ENCODE peak calls at places on chromosomes 5 and 9, in four cellular contexts. K is AG09309, L is HS-5, E is left ventricle myocardium superior. V is an unnamed sample.

GRCh38 chr9:70427161-70427945 is 12.9 kb upstream of the KLF9 start:
- DNase-seq in K (no peak), L (no peak), E (no peak), V (no peak)

GRCh38 chr9:126299706-126300276 is 26.8 kb upstream of the MVB12B start:
- DNase-seq in K (no peak), E (no peak), L (no peak), V (no peak)

GRCh38 chr9:128722380-128723351 is 1.3 kb downstream of the ZDHHC12 start:
- DNase-seq in E (no peak), K (no peak), L (no peak), V (no peak)

GRCh38 chr5:134046801-134047707 is 42.3 kb upstream of the VDAC1 start:
- DNase-seq in E (no peak), K (no peak), L (no peak), V (no peak)

GRCh38 chr9:94867281-94867841 is 140.9 kb downstream of the AOPEP start:
- DNase-seq in E (peak), K (peak), L (peak), V (peak)

GRCh38 chr5:56310711-56311204 is 77.6 kb upstream of the ANKRD55 start:
- DNase-seq in K (no peak), E (no peak), L (no peak), V (no peak)

GRCh38 chr9:71692337-71692736 is 76.0 kb downstream of the CEMIP2 start:
- DNase-seq in K (no peak), L (no peak), E (no peak), V (no peak)

GRCh38 chr5:159053216-159053615 is 46.5 kb downstream of the EBF1 start:
- DNase-seq in L (no peak), K (no peak), E (no peak), V (no peak)

GRCh38 chr9:121992571-121993212 is 100.4 kb downstream of the TTLL11 start:
- DNase-seq in E (peak), K (peak), L (peak), V (peak)

GRCh38 chr9:91571036-91571435 is 147.4 kb upstream of the NFIL3 start:
- DNase-seq in E (no peak), K (no peak), L (no peak), V (no peak)

GRCh38 chr5:172185096-172185461 is 2.9 kb downstream of the STK10 start:
- DNase-seq in L (no peak), K (no peak), E (no peak), V (no peak)

GRCh38 chr5:88613051-88613450 is 269.9 kb downstream of the MEF2C start:
- DNase-seq in K (no peak), E (no peak), L (no peak), V (no peak)

GRCh38 chr5:37703841-37704241 is 136.0 kb downstream of the GDNF start:
- DNase-seq in E (no peak), K (no peak), L (no peak), V (no peak)

GRCh38 chr5:172443441-172444109 is 10.8 kb downstream of the SH3PXD2B start:
- DNase-seq in E (peak), K (peak), L (peak), V (peak)